ENCODE peak calls at places on chromosome 16, in six cellular contexts. Z, W, L, M, U and A are unnamed samples. For H3K4me1, the result is how much of the 10 kb centered on the place peaks cover.

GRCh38 chr16:48384982-48385271 is 286 bp downstream of the SIAH1 start:
- DNase-seq in Z (no peak), U (no peak), M (no peak), L (no peak), W (peak), A (no peak)

GRCh38 chr16:64964126-64964540 is 157.7 kb downstream of the CDH11 start:
- DNase-seq in Z (no peak), L (no peak), U (no peak), M (no peak), W (peak), A (no peak)

GRCh38 chr16:20865420-20866126 is 34.6 kb downstream of the DCUN1D3 start:
- DNase-seq in Z (no peak), W (no peak), M (no peak), L (no peak), U (no peak), A (no peak)

GRCh38 chr16:11966173-11966572 is 1.2 kb downstream of the TNFRSF17 start:
- DNase-seq in U (no peak), W (no peak), M (no peak), L (no peak), Z (no peak), A (no peak)

GRCh38 chr16:29784901-29785500 is 5.5 kb upstream of the KIF22 start:
- DNase-seq in M (peak), U (peak), Z (no peak), W (peak), L (peak), A (no peak)

GRCh38 chr16:15950167-15950854 is 895 bp downstream of the ABCC1 start:
- DNase-seq in M (peak), U (no peak), Z (no peak), W (peak), L (peak), A (no peak)

GRCh38 chr16:10682604-10683003 is 12.1 kb downstream of the TEKT5 start:
- DNase-seq in Z (no peak), W (no peak), U (no peak), M (no peak), L (no peak), A (no peak)

GRCh38 chr16:17591655-17592405 is 121.1 kb upstream of the XYLT1 start:
- DNase-seq in W (no peak), U (no peak), M (no peak), Z (no peak), L (no peak), A (no peak)

GRCh38 chr16:83953796-83954576 is 946 bp downstream of the OSGIN1 start:
- DNase-seq in L (no peak), M (no peak), U (no peak), W (peak), Z (peak), A (no peak)

GRCh38 chr16:29232811-29233704 is 173.5 kb downstream of the NPIPB11 start:
- DNase-seq in Z (no peak), L (no peak), W (no peak), M (no peak), U (no peak), A (no peak)

GRCh38 chr16:87463722-87464690 is 28.8 kb downstream of the ZCCHC14 start:
- DNase-seq in M (no peak), U (no peak), Z (no peak), L (peak), W (peak), A (no peak)

GRCh38 chr16:67158637-67159600 is 790 bp downstream of the TRADD start:
- DNase-seq in Z (peak), L (peak), U (peak), M (no peak), W (peak), A (peak)

GRCh38 chr16:22427556-22427955 is 53.1 kb upstream of the CDR2 start:
- DNase-seq in M (no peak), L (no peak), U (no peak), Z (no peak), W (no peak), A (no peak)

GRCh38 chr16:82882982-82883863 is 256.5 kb downstream of the CDH13 start:
- DNase-seq in U (no peak), L (no peak), W (no peak), Z (no peak), M (no peak), A (no peak)

GRCh38 chr16:78896280-78896679 is 704.3 kb downstream of the MAF start:
- DNase-seq in W (no peak), Z (no peak), L (no peak), M (no peak), U (no peak), A (no peak)

GRCh38 chr16:50506543-50506937 is 41.7 kb upstream of the NKD1 start:
- DNase-seq in W (no peak), L (no peak), M (no peak), U (no peak), Z (no peak), A (no peak)

GRCh38 chr16:67897231-67897630 is 4.2 kb downstream of the PSKH1 start:
- DNase-seq in U (no peak), L (no peak), Z (no peak), W (peak), M (no peak), A (no peak)

GRCh38 chr16:19429271-19429670 is 11.6 kb downstream of the TMC5 start:
- DNase-seq in M (no peak), Z (no peak), W (no peak), L (no peak), U (no peak), A (no peak)

GRCh38 chr16:80954985-80955384 is 51.7 kb downstream of the CMC2 start:
- DNase-seq in Z (no peak), W (no peak), U (no peak), M (no peak), L (no peak), A (no peak)

GRCh38 chr16:54236761-54237160 is 49.8 kb downstream of the IRX3 start:
- DNase-seq in L (no peak), U (no peak), Z (no peak), M (no peak), W (peak), A (no peak)

GRCh38 chr16:75458439-75458838 is 6.0 kb downstream of the TMEM170A start:
- DNase-seq in Z (no peak), L (no peak), U (no peak), W (no peak), M (no peak), A (no peak)

GRCh38 chr16:75459691-75460090 is 4.8 kb downstream of the TMEM170A start:
- DNase-seq in L (no peak), M (no peak), Z (no peak), U (no peak), W (no peak), A (no peak)

GRCh38 chr16:75457485-75458021 is 6.9 kb downstream of the TMEM170A start:
- DNase-seq in U (no peak), L (peak), M (no peak), W (no peak), Z (no peak), A (no peak)

GRCh38 chr16:75456971-75457370 is 7.5 kb downstream of the TMEM170A start:
- DNase-seq in W (no peak), L (no peak), U (no peak), Z (no peak), M (no peak), A (no peak)

DNA sequence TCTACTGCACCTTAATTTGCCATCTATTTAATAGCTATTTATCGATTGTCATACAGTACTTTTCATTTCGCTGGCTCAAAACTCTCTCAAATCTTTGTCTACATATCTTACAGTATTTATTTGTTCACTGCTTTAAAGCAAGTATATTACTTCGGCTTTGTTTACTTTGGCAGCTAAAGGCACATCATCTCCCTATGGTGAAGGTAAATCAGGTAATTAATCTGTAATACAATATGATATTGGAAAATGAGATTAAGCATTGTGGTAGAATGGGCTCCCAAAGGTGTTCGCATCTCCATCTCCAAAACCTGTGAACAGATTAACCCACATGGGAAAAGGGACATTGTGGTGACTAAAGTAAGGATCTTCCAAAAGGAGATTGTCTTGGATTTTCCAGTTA is 6.5 kb downstream of the TMEM170A start:
- DNase-seq in Z (no peak), W (no peak), U (no peak), L (no peak), M (no peak), A (no peak)
- H3K4me1 ChIP-seq in Z (under half), W (under half), U (under half), L (half or more), M (under half), A (under half)

DNA sequence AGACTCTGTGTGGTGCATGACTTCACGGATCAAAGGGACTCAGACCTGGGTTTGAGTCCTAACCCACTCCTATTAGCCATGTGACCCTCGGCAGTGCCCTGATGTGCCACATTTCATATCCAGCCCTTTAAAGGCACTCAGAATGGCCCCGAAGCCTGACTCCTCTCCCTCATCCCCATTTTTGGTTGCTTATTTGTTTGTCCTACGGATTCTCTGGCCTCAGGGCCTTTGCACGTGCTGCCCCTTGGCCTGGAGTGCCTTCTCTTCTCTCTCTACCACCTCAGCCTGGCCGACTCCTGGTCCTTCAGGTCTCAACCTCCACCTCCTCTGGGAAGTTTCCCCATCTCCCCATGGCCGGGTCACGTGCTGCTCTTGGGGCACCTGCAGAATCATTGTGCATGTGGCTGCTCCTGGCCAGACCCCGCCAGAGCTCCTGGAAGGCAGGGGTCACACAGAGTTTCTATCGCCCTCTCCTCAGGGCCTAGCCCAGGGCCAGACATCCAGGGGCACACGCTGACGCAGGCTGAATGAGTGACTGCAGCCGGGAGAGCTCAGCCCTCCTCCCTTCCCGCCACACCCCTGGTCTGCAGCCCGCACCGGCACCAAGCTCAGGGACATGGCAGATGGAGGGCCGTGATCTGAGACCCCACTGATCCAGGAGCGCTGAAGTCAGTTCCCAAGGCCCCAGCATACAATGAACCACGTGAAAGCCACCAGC is 22.0 kb upstream of the CIBAR2 start:
- DNase-seq in M (no peak), U (no peak), L (no peak), W (no peak), Z (no peak), A (no peak)
- H3K4me1 ChIP-seq in M (under half), U (half or more), L (under half), W (under half), Z (under half), A (under half)

DNA sequence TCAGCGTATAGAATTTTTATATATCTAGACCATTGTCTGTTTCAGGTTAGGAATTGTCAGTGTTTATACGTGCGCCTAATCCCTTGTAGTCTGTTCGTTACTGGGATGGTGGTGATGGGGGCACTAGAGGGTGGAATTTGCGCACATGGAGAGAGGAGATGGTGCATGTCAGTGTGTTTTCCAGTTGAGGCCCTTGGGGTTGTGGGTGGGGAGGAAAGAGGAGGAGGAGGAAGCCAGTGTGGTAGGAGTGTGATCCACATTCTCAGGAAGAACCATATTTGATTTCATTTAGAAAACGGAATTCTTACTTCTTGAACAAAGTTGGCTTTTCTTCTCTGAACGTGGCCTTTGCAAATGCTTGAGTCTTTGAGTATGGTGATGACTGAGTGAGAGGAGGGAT is 98.8 kb downstream of the PRKCB start:
- DNase-seq in W (no peak), U (no peak), M (no peak), Z (no peak), L (no peak), A (no peak)
- H3K4me1 ChIP-seq in W (under half), U (under half), M (under half), Z (under half), L (under half), A (under half)

GRCh38 chr16:89444151-89444723 is 46.1 kb downstream of the ANKRD11 start:
- DNase-seq in L (no peak), Z (no peak), M (no peak), W (no peak), U (no peak), A (peak)
- H3K4me1 ChIP-seq in L (half or more), Z (half or more), M (under half), W (half or more), U (half or more), A (half or more)

GRCh38 chr16:1299012-1299867 is 10.2 kb upstream of the UBE2I start:
- DNase-seq in W (no peak), L (no peak), M (no peak), Z (no peak), U (no peak), A (no peak)
- H3K4me1 ChIP-seq in W (under half), L (under half), M (under half), Z (under half), U (under half), A (under half)